ENCODE peak calls at places on chromosomes 11 and 22, in seven cellular contexts. K is A549; J is brain microvascular endothelial cell; O is spleen; I is IMR-90; F is bronchial epithelial cell; B is CD8-positive, alpha-beta T cell. M is an unnamed sample.

GRCh38 chr11:65112551-65113360 is 1.1 kb downstream of the TM7SF2 start:
- DNase-seq in J (no peak), F (no peak), K (peak; percentile 64), B (peak; percentile 74), O (peak; percentile 95), I (peak; percentile 27), M (no peak)

GRCh38 chr11:112267188-112267591 is 6.5 kb upstream of the PLET1 start:
- DNase-seq in O (no peak), J (no peak), F (no peak), I (no peak), B (no peak), K (no peak), M (no peak)

GRCh38 chr11:96257972-96258951 is 84.7 kb downstream of the MAML2 start:
- DNase-seq in K (no peak), J (no peak), I (peak; percentile 58), B (peak; percentile 41), F (no peak), O (no peak), M (no peak)

GRCh38 chr22:49197500-49197899 is 630.2 kb downstream of the BRD1 start:
- DNase-seq in J (no peak), K (no peak), B (no peak), I (no peak), O (peak; percentile 60), F (no peak), M (no peak)

GRCh38 chr11:111189466-111189865 is 56.1 kb upstream of the POU2AF2 start:
- DNase-seq in J (no peak), B (no peak), I (peak; percentile 35), F (peak; percentile 29), O (no peak), K (no peak), M (no peak)

GRCh38 chr11:1782026-1782696 is 18.4 kb upstream of the CTSD start:
- DNase-seq in F (no peak), O (no peak), B (no peak), K (no peak), I (no peak), J (no peak), M (no peak)

GRCh38 chr11:104623518-104623917 is 274.7 kb downstream of the CASP12 start:
- DNase-seq in J (peak; percentile 27), K (no peak), I (peak; percentile 70), O (no peak), B (no peak), F (peak; percentile 82), M (no peak)

GRCh38 chr11:66906077-66906929 is 49.4 kb downstream of the LRFN4 start:
- DNase-seq in B (no peak), F (peak; percentile 94), J (peak; percentile 33), O (no peak), K (no peak), I (peak; percentile 49), M (no peak)

GRCh38 chr11:81165164-81165563 is 1568.5 kb downstream of the FAM181B start:
- DNase-seq in K (no peak), F (peak; percentile 1), J (no peak), I (no peak), O (no peak), B (no peak), M (no peak)
- TF ChIP-seq CTCF in K (no peak), F (no peak), J (no peak), I (no peak), O (no peak), B (no peak), M (no peak)

DNA sequence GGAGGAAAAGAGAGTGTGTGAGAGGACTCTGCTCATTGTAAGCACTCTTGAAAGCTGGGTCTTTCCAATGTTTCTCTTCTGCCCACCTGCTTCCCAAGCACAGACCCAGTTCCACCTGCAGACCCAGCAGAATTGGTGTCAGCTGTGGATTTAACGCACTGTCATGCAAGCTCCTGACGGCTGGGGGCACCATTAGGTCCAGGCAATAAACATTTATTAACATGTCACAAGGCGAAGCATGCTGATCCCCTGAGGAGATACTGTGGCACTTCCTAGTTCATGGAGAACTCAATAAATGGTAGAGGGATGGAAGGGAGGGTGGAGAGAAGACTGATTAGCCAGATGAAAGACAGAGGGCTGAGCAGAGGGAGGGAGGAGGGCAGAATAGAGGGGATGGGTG is 68.3 kb upstream of the TSPAN18 start:
- DNase-seq in K (peak; percentile 18), I (peak; percentile 13), F (peak; percentile 17), O (no peak), B (no peak), J (peak; percentile 25), M (peak; percentile 11)
- TF ChIP-seq CTCF in K (no peak), I (peak; percentile 38), F (peak; percentile 21), O (no peak), B (no peak), J (peak; percentile 45), M (peak; percentile 60)

GRCh38 chr11:99687320-99687719 is 666.6 kb downstream of the CNTN5 start:
- DNase-seq in F (no peak), O (no peak), I (no peak), J (no peak), B (no peak), K (no peak), M (no peak)
- TF ChIP-seq CTCF in F (no peak), O (no peak), I (peak; percentile 25), J (no peak), B (no peak), K (no peak), M (no peak)

GRCh38 chr11:19987243-19987870 is 172.9 kb downstream of the DBX1 start:
- DNase-seq in O (no peak), I (no peak), K (no peak), J (no peak), B (no peak), F (no peak), M (no peak)
- TF ChIP-seq CTCF in O (no peak), I (no peak), K (no peak), J (no peak), B (no peak), F (no peak), M (no peak)

DNA sequence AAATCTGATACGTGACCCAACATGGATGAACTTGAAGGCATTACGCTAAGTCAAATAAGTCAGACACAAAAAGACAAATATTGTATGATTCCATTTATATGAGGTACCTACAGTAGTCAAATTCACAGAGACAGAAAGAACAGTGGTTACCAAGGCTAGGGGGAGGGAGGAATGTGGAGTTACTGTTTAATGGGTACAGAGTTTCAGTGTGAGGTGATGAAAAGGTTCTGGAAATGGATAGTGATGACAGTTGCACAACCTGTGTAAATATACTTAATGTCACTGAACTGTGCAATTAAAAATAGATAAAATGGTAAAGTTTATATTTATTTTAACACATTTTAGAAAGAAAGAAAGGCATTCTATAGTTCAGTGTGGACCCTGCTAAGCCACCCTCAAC is 24.1 kb upstream of the TMEM45B start:
- DNase-seq in I (no peak), J (no peak), F (no peak), O (no peak), B (no peak), K (no peak), M (no peak)
- TF ChIP-seq CTCF in I (no peak), J (no peak), F (no peak), O (no peak), B (no peak), K (no peak), M (no peak)

DNA sequence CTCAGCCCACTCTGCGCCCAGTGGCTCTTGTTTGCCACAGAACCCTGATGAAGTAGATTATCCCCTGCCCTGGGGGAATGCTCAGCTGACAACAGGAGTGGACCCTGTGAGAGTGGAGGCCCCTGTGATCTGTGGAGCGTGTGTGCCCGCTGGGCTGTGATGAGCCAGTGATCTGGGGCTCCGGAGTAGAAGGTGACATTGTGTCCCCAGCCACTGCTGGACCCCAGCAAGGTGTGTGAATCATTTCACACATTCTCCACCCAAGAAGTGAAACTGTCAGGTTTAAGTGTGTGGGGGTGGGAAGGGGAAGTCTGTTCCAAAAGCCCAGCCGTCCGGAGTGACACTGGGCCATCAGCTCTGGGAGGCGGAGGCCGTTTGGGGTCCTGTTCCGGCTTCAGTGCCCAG is 33.1 kb upstream of the GRAMD4 start:
- DNase-seq in B (no peak), I (no peak), J (no peak), F (no peak), O (peak; percentile 80), K (no peak), M (no peak)
- TF ChIP-seq CTCF in B (no peak), I (no peak), J (no peak), F (no peak), O (no peak), K (no peak), M (no peak)

M was measured in HFFc6.